ENCODE peak calls at places on chromosomes 16 and 17, in four cellular contexts. One of them, this sample, is unnamed.

GRCh38 chr16:1105888-1106620 is 10.0 kb upstream of the C1QTNF8 start:
- DNase-seq in adrenal gland: peak; percentile 67
- DNase-seq in SK-N-SH: peak; percentile 98
- DNase-seq in mammary epithelial cell: peak; percentile 26
- DNase-seq in this sample: no peak

GRCh38 chr16:50146479-50147435 is 6.3 kb upstream of the TENT4B start:
- DNase-seq in SK-N-SH: no peak
- DNase-seq in mammary epithelial cell: peak; percentile 12
- DNase-seq in adrenal gland: no peak
- DNase-seq in this sample: no peak

GRCh38 chr16:1283296-1283695 is 26.1 kb upstream of the UBE2I start:
- DNase-seq in adrenal gland: no peak
- DNase-seq in SK-N-SH: no peak
- DNase-seq in mammary epithelial cell: no peak
- DNase-seq in this sample: no peak

GRCh38 chr17:79833744-79834574 is 5.3 kb downstream of the CBX4 start:
- DNase-seq in mammary epithelial cell: no peak
- DNase-seq in adrenal gland: no peak
- DNase-seq in SK-N-SH: no peak
- DNase-seq in this sample: no peak

GRCh38 chr16:65772134-65772732 is 594.3 kb upstream of the CDH5 start:
- DNase-seq in SK-N-SH: no peak
- DNase-seq in adrenal gland: no peak
- DNase-seq in mammary epithelial cell: no peak
- DNase-seq in this sample: no peak

GRCh38 chr16:49441366-49441780 is 67.8 kb downstream of the C16orf78 start:
- DNase-seq in mammary epithelial cell: no peak
- DNase-seq in SK-N-SH: peak; percentile 53
- DNase-seq in adrenal gland: peak; percentile 22
- DNase-seq in this sample: no peak

GRCh38 chr16:57386381-57386951 is 14.2 kb downstream of the CX3CL1 start:
- DNase-seq in mammary epithelial cell: no peak
- DNase-seq in SK-N-SH: no peak
- DNase-seq in adrenal gland: no peak
- DNase-seq in this sample: no peak

GRCh38 chr17:28187931-28188330 is 131.1 kb upstream of the TMEM97 start:
- DNase-seq in SK-N-SH: no peak
- DNase-seq in mammary epithelial cell: no peak
- DNase-seq in adrenal gland: peak; percentile 62
- DNase-seq in this sample: no peak

GRCh38 chr16:72877374-72878028 is 170.4 kb downstream of the ZFHX3 start:
- DNase-seq in adrenal gland: peak; percentile 81
- DNase-seq in mammary epithelial cell: peak; percentile 85
- DNase-seq in SK-N-SH: no peak
- DNase-seq in this sample: no peak

GRCh38 chr17:47967607-47968252 is 3.2 kb upstream of the CDK5RAP3 start:
- DNase-seq in adrenal gland: peak; percentile 31
- DNase-seq in SK-N-SH: no peak
- DNase-seq in mammary epithelial cell: peak; percentile 89
- DNase-seq in this sample: no peak

GRCh38 chr17:37614391-37614790 is 5.2 kb upstream of the SYNRG start:
- DNase-seq in mammary epithelial cell: peak; percentile 71
- DNase-seq in SK-N-SH: no peak
- DNase-seq in adrenal gland: no peak
- DNase-seq in this sample: no peak

GRCh38 chr16:68420366-68420765 is 27.9 kb downstream of the SMPD3 start:
- DNase-seq in mammary epithelial cell: no peak
- DNase-seq in SK-N-SH: no peak
- DNase-seq in adrenal gland: no peak
- DNase-seq in this sample: no peak

GRCh38 chr17:40399185-40399584 is 18.5 kb downstream of the TOP2A start:
- DNase-seq in adrenal gland: no peak
- DNase-seq in SK-N-SH: peak; percentile 48
- DNase-seq in mammary epithelial cell: no peak
- DNase-seq in this sample: no peak

GRCh38 chr16:8675183-8676159 is 1.1 kb downstream of the ABAT start:
- DNase-seq in mammary epithelial cell: no peak
- DNase-seq in adrenal gland: no peak
- DNase-seq in SK-N-SH: peak; percentile 77
- DNase-seq in this sample: peak; percentile 46

GRCh38 chr16:65121870-65122723 is at the start of gene CDH11:
- DNase-seq in mammary epithelial cell: peak; percentile 3
- DNase-seq in adrenal gland: no peak
- DNase-seq in SK-N-SH: peak; percentile 82
- DNase-seq in this sample: no peak

GRCh38 chr16:64731891-64732290 is 390.0 kb downstream of the CDH11 start:
- DNase-seq in mammary epithelial cell: no peak
- DNase-seq in SK-N-SH: no peak
- DNase-seq in adrenal gland: no peak
- DNase-seq in this sample: no peak

GRCh38 chr16:75116081-75116910 is at the start of gene LDHD:
- DNase-seq in SK-N-SH: peak; percentile 71
- DNase-seq in adrenal gland: peak; percentile 86
- DNase-seq in mammary epithelial cell: peak; percentile 21
- DNase-seq in this sample: no peak

GRCh38 chr17:56679767-56680422 is 86.4 kb downstream of the NOG start:
- DNase-seq in adrenal gland: no peak
- DNase-seq in mammary epithelial cell: peak; percentile 81
- DNase-seq in SK-N-SH: no peak
- DNase-seq in this sample: no peak

GRCh38 chr17:17051791-17052461 is 9.7 kb downstream of the MPRIP start:
- DNase-seq in mammary epithelial cell: no peak
- DNase-seq in adrenal gland: peak; percentile 80
- DNase-seq in SK-N-SH: no peak
- DNase-seq in this sample: no peak

GRCh38 chr17:69246726-69247375 is 18.2 kb upstream of the ABCA10 start:
- DNase-seq in adrenal gland: no peak
- DNase-seq in SK-N-SH: peak; percentile 39
- DNase-seq in mammary epithelial cell: peak; percentile 24
- DNase-seq in this sample: no peak

GRCh38 chr16:88972349-88972748 is 4.7 kb downstream of the CBFA2T3 start:
- DNase-seq in mammary epithelial cell: no peak
- DNase-seq in SK-N-SH: peak; percentile 73
- DNase-seq in adrenal gland: no peak
- DNase-seq in this sample: no peak

GRCh38 chr16:22671301-22672076 is 142.5 kb upstream of the HS3ST2 start:
- DNase-seq in mammary epithelial cell: no peak
- DNase-seq in adrenal gland: no peak
- DNase-seq in SK-N-SH: no peak
- DNase-seq in this sample: no peak

GRCh38 chr17:32302860-32303649 is 37.4 kb downstream of the RHBDL3 start:
- DNase-seq in mammary epithelial cell: no peak
- DNase-seq in adrenal gland: no peak
- DNase-seq in SK-N-SH: peak; percentile 56
- DNase-seq in this sample: no peak

GRCh38 chr16:66695935-66696668 is 441 bp downstream of the CMTM4 start:
- DNase-seq in mammary epithelial cell: peak; percentile 65
- DNase-seq in SK-N-SH: no peak
- DNase-seq in adrenal gland: no peak
- DNase-seq in this sample: peak; percentile 14

GRCh38 chr16:68592466-68593337 is 52.4 kb upstream of the CDH3 start:
- DNase-seq in adrenal gland: no peak
- DNase-seq in mammary epithelial cell: no peak
- DNase-seq in SK-N-SH: no peak
- DNase-seq in this sample: no peak

GRCh38 chr17:4161179-4161559 is 18.2 kb downstream of the CYB5D2 start:
- DNase-seq in SK-N-SH: peak; percentile 48
- DNase-seq in mammary epithelial cell: peak; percentile 90
- DNase-seq in adrenal gland: peak; percentile 85
- DNase-seq in this sample: no peak

GRCh38 chr16:12672986-12673385 is 130.7 kb downstream of the CPPED1 start:
- DNase-seq in mammary epithelial cell: no peak
- DNase-seq in adrenal gland: no peak
- DNase-seq in SK-N-SH: no peak
- DNase-seq in this sample: no peak

GRCh38 chr17:50604470-50604869 is 30.2 kb upstream of the ABCC3 start:
- DNase-seq in adrenal gland: peak; percentile 27
- DNase-seq in SK-N-SH: peak; percentile 99
- DNase-seq in mammary epithelial cell: no peak
- DNase-seq in this sample: no peak

GRCh38 chr17:48972749-48973097 is 4.3 kb upstream of the GIP start:
- DNase-seq in SK-N-SH: no peak
- DNase-seq in mammary epithelial cell: no peak
- DNase-seq in adrenal gland: no peak
- DNase-seq in this sample: no peak

GRCh38 chr17:74360993-74361612 is 565 bp downstream of the BTBD17 start:
- DNase-seq in SK-N-SH: no peak
- DNase-seq in mammary epithelial cell: no peak
- DNase-seq in adrenal gland: no peak
- DNase-seq in this sample: no peak

DNA sequence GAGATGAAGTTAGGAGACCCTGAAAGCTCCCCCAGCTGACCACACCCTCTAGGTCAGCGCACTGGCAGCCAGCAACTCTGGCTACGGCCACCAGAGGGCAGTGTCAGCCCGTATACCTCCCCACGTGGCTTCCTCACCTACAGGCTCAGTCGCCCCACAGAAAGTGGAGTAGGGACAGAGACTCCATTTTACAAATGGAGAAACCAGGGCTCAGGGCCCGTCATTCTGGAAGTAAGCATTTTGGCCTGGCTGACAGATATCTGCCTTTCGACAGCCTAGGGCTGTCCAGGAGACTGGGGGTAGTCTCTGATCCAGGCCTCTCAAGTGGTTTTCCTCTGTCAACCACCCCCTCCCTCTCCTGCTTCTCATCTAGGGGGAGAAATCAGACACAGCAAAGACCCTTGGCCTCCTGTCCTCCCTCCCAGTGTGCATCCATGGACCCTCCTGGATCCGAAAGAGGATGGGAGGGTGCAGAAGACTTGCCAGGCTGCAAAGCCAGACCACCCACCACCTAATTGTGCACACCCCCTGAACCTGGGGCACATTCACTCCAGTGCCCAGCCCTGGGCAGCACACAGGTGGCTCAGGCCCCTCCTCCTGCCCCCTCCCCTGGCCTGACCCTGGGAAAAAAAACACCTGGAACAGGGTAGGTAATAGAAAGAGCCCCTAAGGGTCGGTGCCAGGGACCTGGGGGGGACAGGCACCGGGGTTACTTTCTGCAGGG is 3.8 kb upstream of the HAP1 start:
- DNase-seq in SK-N-SH: peak; percentile 92
- DNase-seq in adrenal gland: peak; percentile 71
- DNase-seq in mammary epithelial cell: peak; percentile 65
- DNase-seq in this sample: peak; percentile 69
- H3K9me3 ChIP-seq in SK-N-SH: no peaks in the 10 kb centered on the region
- H3K9me3 ChIP-seq in adrenal gland: no peaks in the 10 kb centered on the region
- H3K9me3 ChIP-seq in mammary epithelial cell: no peaks in the 10 kb centered on the region
- H3K9me3 ChIP-seq in this sample: no peaks in the 10 kb centered on the region

DNA sequence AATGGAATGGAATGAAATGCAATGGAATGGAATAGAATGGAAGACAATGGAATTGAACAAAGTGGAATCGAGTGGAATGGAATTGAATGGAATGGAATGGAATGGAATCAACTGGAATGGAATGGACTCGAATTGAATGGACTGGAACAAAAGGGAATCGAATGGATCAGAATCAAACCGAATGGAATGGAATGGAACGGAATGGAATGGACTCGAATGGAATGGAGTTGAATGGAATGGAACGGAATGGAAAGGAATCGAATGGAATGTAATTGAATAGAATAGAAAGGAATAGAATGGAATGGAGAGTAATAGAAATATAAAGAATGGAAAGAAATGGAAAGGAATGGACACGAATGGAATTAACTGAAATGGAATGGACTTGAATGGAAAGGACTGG is 475.2 kb upstream of the WSB1 start:
- DNase-seq in adrenal gland: no peak
- DNase-seq in SK-N-SH: no peak
- DNase-seq in mammary epithelial cell: peak; percentile 35
- DNase-seq in this sample: no peak
- H3K9me3 ChIP-seq in adrenal gland: peaks cover 9% of the 10 kb centered on the region
- H3K9me3 ChIP-seq in SK-N-SH: peaks cover 8% of the 10 kb centered on the region
- H3K9me3 ChIP-seq in mammary epithelial cell: peaks cover 80% of the 10 kb centered on the region
- H3K9me3 ChIP-seq in this sample: peaks cover 36% of the 10 kb centered on the region

GRCh38 chr16:35798885-35799426 is 2339.5 kb downstream of the TP53TG3F start:
- DNase-seq in adrenal gland: no peak
- DNase-seq in SK-N-SH: no peak
- DNase-seq in mammary epithelial cell: no peak
- DNase-seq in this sample: no peak
- H3K9me3 ChIP-seq in adrenal gland: no peaks in the 10 kb centered on the region
- H3K9me3 ChIP-seq in SK-N-SH: no peaks in the 10 kb centered on the region
- H3K9me3 ChIP-seq in mammary epithelial cell: peaks cover 24% of the 10 kb centered on the region
- H3K9me3 ChIP-seq in this sample: peaks cover 6% of the 10 kb centered on the region

GRCh38 chr17:5182597-5183409 is 8.9 kb downstream of the ZNF594 start:
- DNase-seq in mammary epithelial cell: no peak
- DNase-seq in SK-N-SH: no peak
- DNase-seq in adrenal gland: no peak
- DNase-seq in this sample: no peak

GRCh38 chr17:5179003-5179402 is 12.7 kb downstream of the ZNF594 start:
- DNase-seq in mammary epithelial cell: no peak
- DNase-seq in adrenal gland: no peak
- DNase-seq in SK-N-SH: no peak
- DNase-seq in this sample: no peak

GRCh38 chr17:5184284-5184683 is 7.4 kb downstream of the ZNF594 start:
- DNase-seq in mammary epithelial cell: no peak
- DNase-seq in SK-N-SH: no peak
- DNase-seq in adrenal gland: no peak
- DNase-seq in this sample: no peak

GRCh38 chr17:5183410-5183793 is 8.3 kb downstream of the ZNF594 start:
- DNase-seq in adrenal gland: no peak
- DNase-seq in SK-N-SH: no peak
- DNase-seq in mammary epithelial cell: no peak
- DNase-seq in this sample: no peak

DNA sequence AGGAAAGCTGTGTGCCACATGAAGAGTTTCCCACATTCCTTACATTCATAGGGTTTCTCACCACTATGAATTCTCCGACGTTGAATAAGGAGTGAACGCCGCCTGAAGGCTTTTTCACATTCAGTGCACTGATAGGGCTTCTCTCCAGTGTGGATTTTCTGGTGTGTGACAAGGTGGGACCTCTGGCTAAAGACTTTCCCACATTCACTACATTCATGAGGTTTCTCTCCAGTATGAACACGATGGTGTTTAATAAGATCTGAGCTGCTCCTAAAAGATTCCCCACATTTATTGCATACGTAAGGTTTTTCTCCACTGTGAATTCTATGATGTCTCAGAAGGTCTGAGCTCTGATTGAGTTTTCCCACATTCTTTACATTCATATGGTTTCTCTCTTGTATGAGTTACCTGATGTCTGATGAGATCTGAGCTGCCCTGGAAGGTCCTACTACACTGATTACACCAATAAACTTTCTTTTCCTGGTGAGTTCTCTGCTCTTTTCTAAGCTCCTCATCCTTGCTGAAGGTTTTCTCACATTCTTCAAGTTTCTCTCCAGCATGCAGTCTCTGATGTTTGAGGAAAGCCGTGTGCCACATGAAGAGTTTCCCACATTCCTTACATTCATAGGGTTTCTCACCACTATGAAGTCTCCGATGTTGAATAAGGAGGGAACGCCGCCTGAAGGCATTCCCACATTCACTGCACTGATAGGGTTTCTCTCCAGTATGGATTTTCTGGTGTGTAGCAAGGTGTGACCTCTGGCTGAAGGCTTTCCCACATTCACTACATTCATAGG is 10.0 kb downstream of the ZNF594 start:
- DNase-seq in SK-N-SH: no peak
- DNase-seq in mammary epithelial cell: no peak
- DNase-seq in adrenal gland: no peak
- DNase-seq in this sample: no peak
- H3K9me3 ChIP-seq in SK-N-SH: peaks cover 74% of the 10 kb centered on the region
- H3K9me3 ChIP-seq in mammary epithelial cell: peaks cover 77% of the 10 kb centered on the region
- H3K9me3 ChIP-seq in adrenal gland: peaks cover 97% of the 10 kb centered on the region
- H3K9me3 ChIP-seq in this sample: peaks cover 38% of the 10 kb centered on the region

This sample was measured in T-helper 17 cell.